ENCODE peak calls at places on chromosomes 12 and 14, in five cellular contexts. M, O, E, S and W are unnamed samples.

GRCh38 chr12:13538136-13538535 is 341.6 kb downstream of the EMP1 start:
- DNase-seq in M (no peak), O (no peak), E (no peak), S (no peak), W (no peak)

GRCh38 chr12:80187660-80188090 is 88.3 kb downstream of the OTOGL start:
- DNase-seq in M (peak), O (no peak), E (peak), S (no peak), W (peak)

GRCh38 chr12:80269953-80270552 is 170.7 kb downstream of the OTOGL start:
- DNase-seq in M (peak), O (no peak), E (no peak), S (no peak), W (peak)

GRCh38 chr14:61472025-61472672 is 150.8 kb downstream of the PRKCH start:
- DNase-seq in M (peak), O (no peak), E (peak), S (no peak), W (peak)

GRCh38 chr12:127893875-127894635 is 372.9 kb upstream of the TMEM132C start:
- DNase-seq in M (no peak), O (no peak), E (no peak), S (no peak), W (no peak)

GRCh38 chr12:116339800-116340371 is 62.4 kb upstream of the MED13L start:
- DNase-seq in M (peak), O (no peak), E (no peak), S (no peak), W (peak)

GRCh38 chr14:81219821-81220487 is 805 bp downstream of the GTF2A1 start:
- DNase-seq in M (peak), O (no peak), E (peak), S (no peak), W (peak)

GRCh38 chr12:106657499-106657898 is 74.7 kb downstream of the RFX4 start:
- DNase-seq in M (no peak), O (no peak), E (no peak), S (no peak), W (no peak)

GRCh38 chr12:2959508-2960431 is 573 bp downstream of the TEAD4 start:
- DNase-seq in M (peak), O (no peak), E (peak), S (no peak), W (peak)

GRCh38 chr12:108495054-108495453 is 20.0 kb upstream of the FICD start:
- DNase-seq in M (peak), O (no peak), E (peak), S (no peak), W (peak)

GRCh38 chr14:51342226-51342625 is 102.2 kb downstream of the TMX1 start:
- DNase-seq in M (peak), O (no peak), E (no peak), S (no peak), W (no peak)

GRCh38 chr12:2410490-2410889 is 357.7 kb downstream of the CACNA1C start:
- DNase-seq in M (no peak), O (no peak), E (no peak), S (no peak), W (no peak)

GRCh38 chr14:20608383-20609095 is 17.4 kb upstream of the RNASE12 start:
- DNase-seq in M (no peak), O (no peak), E (no peak), S (no peak), W (no peak)

GRCh38 chr12:65778268-65779090 is 45.8 kb upstream of the HMGA2 start:
- DNase-seq in M (peak), O (no peak), E (no peak), S (no peak), W (peak)

GRCh38 chr14:65243766-65244442 is 141.6 kb upstream of the MAX start:
- DNase-seq in M (peak), O (no peak), E (peak), S (no peak), W (peak)

GRCh38 chr14:24982472-24983155 is 67.3 kb downstream of the STXBP6 start:
- DNase-seq in M (peak), O (no peak), E (no peak), S (no peak), W (peak)

GRCh38 chr14:65993103-65993502 is 493.1 kb upstream of the CCDC196 start:
- DNase-seq in M (no peak), O (no peak), E (peak), S (no peak), W (no peak)

GRCh38 chr12:56256326-56256960 is 1.7 kb downstream of the ANKRD52 start:
- DNase-seq in M (peak), O (no peak), E (no peak), S (no peak), W (peak)

GRCh38 chr14:101687756-101688546 is 73.6 kb upstream of the PPP2R5C start:
- DNase-seq in M (no peak), O (no peak), E (no peak), S (no peak), W (no peak)

GRCh38 chr14:76917759-76918175 is 91.6 kb downstream of the LRRC74A start:
- DNase-seq in M (no peak), O (no peak), E (no peak), S (no peak), W (no peak)

GRCh38 chr14:91402278-91403068 is 15.1 kb downstream of the CCDC88C start:
- DNase-seq in M (no peak), O (no peak), E (no peak), S (no peak), W (no peak)

GRCh38 chr12:42360747-42361403 is 34.9 kb downstream of the PPHLN1 start:
- DNase-seq in M (peak), O (no peak), E (no peak), S (no peak), W (no peak)

GRCh38 chr12:47504775-47505446 is 200.9 kb downstream of the RPAP3 start:
- DNase-seq in M (peak), O (no peak), E (no peak), S (no peak), W (peak)

GRCh38 chr12:106632797-106633450 is 50.1 kb downstream of the RFX4 start:
- DNase-seq in M (no peak), O (no peak), E (no peak), S (no peak), W (no peak)

GRCh38 chr12:1050059-1050707 is 59.2 kb downstream of the ERC1 start:
- DNase-seq in M (no peak), O (no peak), E (no peak), S (no peak), W (no peak)

GRCh38 chr14:75428230-75429104 is 645 bp downstream of the JDP2 start:
- DNase-seq in M (no peak), O (no peak), E (peak), S (no peak), W (no peak)

GRCh38 chr12:33752854-33753253 is 269.4 kb upstream of the ALG10 start:
- DNase-seq in M (no peak), O (no peak), E (no peak), S (no peak), W (no peak)

GRCh38 chr14:34781242-34781641 is 66.8 kb upstream of the CFL2 start:
- DNase-seq in M (peak), O (no peak), E (peak), S (no peak), W (peak)